ENCODE peak calls at places on chromosome 1, in four cellular contexts. J, C, R and O are unnamed samples.

GRCh38 chr1:2855206-2856075 is 53.9 kb upstream of the TTC34 start:
- DNase-seq in J (no peak), C (no peak), R (no peak), O (no peak)

GRCh38 chr1:51482881-51483280 is 36.2 kb downstream of the EPS15 start:
- DNase-seq in J (no peak), C (no peak), R (no peak), O (no peak)

GRCh38 chr1:115717541-115717940 is 51.0 kb downstream of the CASQ2 start:
- DNase-seq in J (no peak), C (peak), R (no peak), O (no peak)

GRCh38 chr1:43529206-43529731 is 1.4 kb upstream of the PTPRF start:
- DNase-seq in J (peak), C (peak), R (peak), O (peak)

GRCh38 chr1:64920936-64921589 is 45.3 kb downstream of the JAK1 start:
- DNase-seq in J (no peak), C (no peak), R (no peak), O (no peak)

GRCh38 chr1:155463865-155464264 is 98.7 kb downstream of the ASH1L start:
- DNase-seq in J (no peak), C (no peak), R (no peak), O (no peak)

GRCh38 chr1:151540982-151541377 is 871 bp downstream of the TUFT1 start:
- DNase-seq in J (no peak), C (peak), R (peak), O (no peak)

GRCh38 chr1:54405894-54406293 is 300 bp downstream of the SSBP3 start:
- DNase-seq in J (no peak), C (no peak), R (peak), O (no peak)

GRCh38 chr1:12454406-12455391 is 163.3 kb downstream of the DHRS3 start:
- DNase-seq in J (no peak), C (no peak), R (peak), O (no peak)

GRCh38 chr1:224637936-224638335 is 21.8 kb downstream of the CNIH3 start:
- DNase-seq in J (no peak), C (no peak), R (peak), O (no peak)

GRCh38 chr1:156458181-156458503 is 42.4 kb downstream of the MEF2D start:
- DNase-seq in J (no peak), C (no peak), R (no peak), O (no peak)

GRCh38 chr1:183872406-183872805 is 67.5 kb downstream of the RGL1 start:
- DNase-seq in J (no peak), C (no peak), R (no peak), O (no peak)

GRCh38 chr1:6497215-6497866 is 5.9 kb upstream of the PLEKHG5 start:
- DNase-seq in J (no peak), C (peak), R (peak), O (no peak)

GRCh38 chr1:65147424-65148177 is 402 bp upstream of the AK4 start:
- DNase-seq in J (peak), C (peak), R (peak), O (no peak)

GRCh38 chr1:40582121-40582520 is 50.7 kb downstream of the ZNF684 start:
- DNase-seq in J (no peak), C (no peak), R (no peak), O (no peak)

GRCh38 chr1:155646307-155646706 is 36.3 kb downstream of the MSTO1 start:
- DNase-seq in J (no peak), C (no peak), R (no peak), O (peak)

GRCh38 chr1:24304763-24305162 is 14.4 kb upstream of the GRHL3 start:
- DNase-seq in J (no peak), C (no peak), R (no peak), O (no peak)

GRCh38 chr1:62613325-62613727 is 16.0 kb downstream of the ANGPTL3 start:
- DNase-seq in J (no peak), C (no peak), R (no peak), O (no peak)

GRCh38 chr1:60388092-60388987 is 314.8 kb upstream of the C1orf87 start:
- DNase-seq in J (no peak), C (no peak), R (no peak), O (no peak)

GRCh38 chr1:241412646-241413045 is 55.6 kb upstream of the RGS7 start:
- DNase-seq in J (no peak), C (no peak), R (no peak), O (no peak)

GRCh38 chr1:28855469-28855944 is 43.5 kb downstream of the OPRD1 start:
- DNase-seq in J (no peak), C (no peak), R (no peak), O (no peak)

GRCh38 chr1:41622402-41622801 is 137.9 kb upstream of the EDN2 start:
- DNase-seq in J (no peak), C (no peak), R (no peak), O (no peak)

GRCh38 chr1:161092621-161093028 is 3.3 kb upstream of the NECTIN4 start:
- DNase-seq in J (no peak), C (no peak), R (peak), O (no peak)

GRCh38 chr1:209937996-209938959 is at the start of gene SYT14:
- DNase-seq in J (peak), C (no peak), R (no peak), O (no peak)

GRCh38 chr1:2312589-2313301 is 78.6 kb downstream of the MORN1 start:
- DNase-seq in J (peak), C (no peak), R (no peak), O (no peak)